ENCODE peak calls at places on chromosomes 5 and 9, in five cellular contexts. J is RWPE1, E is tibial artery, F is brain microvascular endothelial cell, R is pancreas. C is an unnamed sample.

GRCh38 chr9:70625078-70625477 is 210.6 kb upstream of the KLF9 start:
- DNase-seq in E (no peak), R (no peak), F (no peak), J (no peak), C (no peak)

GRCh38 chr9:81868145-81868544 is 60.1 kb upstream of the SPATA31D4 start:
- DNase-seq in J (no peak), E (no peak), R (no peak), F (no peak), C (no peak)

GRCh38 chr9:15642369-15642962 is 89.6 kb downstream of the CCDC171 start:
- DNase-seq in F (peak), E (no peak), J (peak), R (no peak), C (no peak)

GRCh38 chr9:81266674-81267073 is 422.7 kb downstream of the TLE1 start:
- DNase-seq in F (peak), E (no peak), J (peak), R (no peak), C (no peak)

GRCh38 chr5:170166101-170166500 is 60.4 kb downstream of the FOXI1 start:
- DNase-seq in R (no peak), F (no peak), J (no peak), E (no peak), C (no peak)

GRCh38 chr9:132639322-132639721 is 30.5 kb downstream of the DDX31 start:
- DNase-seq in R (peak), F (no peak), J (no peak), E (no peak), C (no peak)

GRCh38 chr5:68494771-68495170 is 279.2 kb downstream of the PIK3R1 start:
- DNase-seq in J (no peak), E (no peak), R (no peak), F (no peak), C (no peak)

GRCh38 chr5:145811834-145812625 is 23.1 kb downstream of the PRELID2 start:
- DNase-seq in J (no peak), E (no peak), R (peak), F (peak), C (peak)

GRCh38 chr5:57042524-57042931 is 90.6 kb upstream of the MIER3 start:
- DNase-seq in R (no peak), E (no peak), F (no peak), J (no peak), C (no peak)

GRCh38 chr5:131163315-131164119 is 1.5 kb downstream of the HINT1 start:
- DNase-seq in J (peak), R (no peak), E (no peak), F (no peak), C (no peak)
- H3K27ac ChIP-seq in J (no peak), R (peak), E (peak), F (peak), C (peak)

GRCh38 chr5:153903321-153903720 is 135.4 kb downstream of the FAM114A2 start:
- DNase-seq in R (no peak), E (no peak), J (no peak), F (no peak), C (no peak)

GRCh38 chr5:153896701-153897100 is 142.0 kb downstream of the FAM114A2 start:
- DNase-seq in E (peak), R (no peak), J (no peak), F (peak), C (peak)

GRCh38 chr5:153902026-153902425 is 136.7 kb downstream of the FAM114A2 start:
- DNase-seq in E (no peak), R (no peak), F (no peak), J (no peak), C (no peak)

GRCh38 chr5:153901449-153901848 is 137.3 kb downstream of the FAM114A2 start:
- DNase-seq in F (no peak), E (no peak), J (no peak), R (no peak), C (no peak)

GRCh38 chr5:153900703-153901395 is 137.9 kb downstream of the FAM114A2 start:
- DNase-seq in E (peak), R (no peak), J (peak), F (peak), C (no peak)
- H3K27ac ChIP-seq in E (peak), R (no peak), J (peak), F (no peak), C (no peak)

GRCh38 chr5:92092239-92092638 is 709.1 kb upstream of the ARRDC3 start:
- DNase-seq in F (no peak), J (no peak), E (no peak), R (no peak), C (no peak)
- H3K27ac ChIP-seq in F (no peak), J (no peak), E (no peak), R (no peak), C (no peak)

GRCh38 chr9:14151451-14151850 is 162.5 kb downstream of the NFIB start:
- DNase-seq in E (no peak), J (no peak), R (no peak), F (no peak), C (no peak)

GRCh38 chr9:14155237-14155636 is 158.7 kb downstream of the NFIB start:
- DNase-seq in F (no peak), E (no peak), J (no peak), R (no peak), C (no peak)

GRCh38 chr9:14156046-14156445 is 157.9 kb downstream of the NFIB start:
- DNase-seq in R (no peak), E (no peak), J (no peak), F (no peak), C (no peak)

GRCh38 chr9:14148501-14149103 is 165.3 kb downstream of the NFIB start:
- DNase-seq in F (no peak), E (no peak), R (no peak), J (no peak), C (no peak)

GRCh38 chr9:14153310-14153720 is 160.6 kb downstream of the NFIB start:
- DNase-seq in F (no peak), J (no peak), E (no peak), R (no peak), C (no peak)
- H3K27ac ChIP-seq in F (no peak), J (no peak), E (no peak), R (no peak), C (no peak)

DNA sequence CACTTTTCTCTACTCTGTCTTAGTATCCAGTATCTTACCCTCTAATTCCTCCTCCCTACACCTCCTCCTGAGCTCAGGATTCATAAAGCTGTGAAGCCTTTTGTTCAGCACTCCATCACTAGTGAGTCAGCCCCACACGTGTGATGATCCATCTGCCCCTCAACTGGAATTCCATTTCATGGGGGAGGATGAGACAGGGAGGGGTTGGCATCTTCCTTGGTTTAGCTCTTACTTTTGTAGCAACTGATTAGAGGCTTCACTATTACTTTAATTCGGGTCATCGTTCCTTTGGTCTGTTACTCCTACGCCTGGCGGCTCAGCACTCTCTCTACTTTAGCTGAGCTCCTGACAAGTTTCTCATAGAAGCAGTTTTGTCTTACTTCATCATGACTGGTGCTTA is 11.8 kb downstream of the BTNL8 start:
- DNase-seq in F (no peak), E (no peak), J (peak), R (no peak), C (no peak)
- H3K27ac ChIP-seq in F (no peak), E (no peak), J (no peak), R (no peak), C (no peak)